ENCODE peak calls at places on chromosomes 3 and 15, in four cellular contexts. One of them, this sample, is unnamed.

GRCh38 chr15:77642019-77642418 is 9.3 kb upstream of the LINGO1 start:
- DNase-seq in A549: no peak
- DNase-seq in tibial nerve: no peak
- DNase-seq in transverse colon: no peak
- DNase-seq in this sample: no peak

GRCh38 chr3:153640689-153641308 is 478.8 kb downstream of the RAP2B start:
- DNase-seq in A549: no peak
- DNase-seq in tibial nerve: no peak
- DNase-seq in transverse colon: peak; percentile 85
- DNase-seq in this sample: no peak

GRCh38 chr15:28107111-28107893 is 8.2 kb upstream of the OCA2 start:
- DNase-seq in A549: no peak
- DNase-seq in tibial nerve: no peak
- DNase-seq in transverse colon: no peak
- DNase-seq in this sample: peak; percentile 33

GRCh38 chr3:99747915-99748314 is 69.7 kb upstream of the CMSS1 start:
- DNase-seq in A549: peak; percentile 11
- DNase-seq in tibial nerve: no peak
- DNase-seq in transverse colon: no peak
- DNase-seq in this sample: no peak

GRCh38 chr15:71559098-71559497 is 251.3 kb upstream of the NR2E3 start:
- DNase-seq in A549: no peak
- DNase-seq in tibial nerve: no peak
- DNase-seq in transverse colon: no peak
- DNase-seq in this sample: no peak

GRCh38 chr3:112531358-112531781 is 30.4 kb downstream of the ATG3 start:
- DNase-seq in A549: peak; percentile 38
- DNase-seq in tibial nerve: no peak
- DNase-seq in transverse colon: no peak
- DNase-seq in this sample: no peak

GRCh38 chr15:85597155-85597815 is 197.4 kb downstream of the KLHL25 start:
- DNase-seq in A549: no peak
- DNase-seq in tibial nerve: no peak
- DNase-seq in transverse colon: no peak
- DNase-seq in this sample: no peak

GRCh38 chr3:66472313-66473134 is 28.3 kb downstream of the LRIG1 start:
- DNase-seq in A549: peak; percentile 31
- DNase-seq in tibial nerve: no peak
- DNase-seq in transverse colon: peak; percentile 54
- DNase-seq in this sample: no peak

GRCh38 chr3:18812316-18812715 is 336.0 kb upstream of the KCNH8 start:
- DNase-seq in A549: no peak
- DNase-seq in tibial nerve: no peak
- DNase-seq in transverse colon: no peak
- DNase-seq in this sample: no peak

GRCh38 chr3:73228425-73228824 is 167.0 kb downstream of the EBLN2 start:
- DNase-seq in A549: no peak
- DNase-seq in tibial nerve: no peak
- DNase-seq in transverse colon: no peak
- DNase-seq in this sample: no peak

GRCh38 chr3:178880274-178880673 is 191.3 kb downstream of the ZMAT3 start:
- DNase-seq in A549: no peak
- DNase-seq in tibial nerve: no peak
- DNase-seq in transverse colon: no peak
- DNase-seq in this sample: no peak

GRCh38 chr15:56244237-56244810 is 645 bp upstream of the RFX7 start:
- DNase-seq in A549: peak; percentile 87
- DNase-seq in tibial nerve: no peak
- DNase-seq in transverse colon: peak; percentile 38
- DNase-seq in this sample: peak; percentile 46

GRCh38 chr15:57555270-57555669 is 36.4 kb upstream of the MYZAP start:
- DNase-seq in A549: no peak
- DNase-seq in tibial nerve: no peak
- DNase-seq in transverse colon: no peak
- DNase-seq in this sample: no peak

GRCh38 chr3:196502775-196503181 is 790 bp downstream of the RNF168 start:
- DNase-seq in A549: peak; percentile 39
- DNase-seq in tibial nerve: peak; percentile 28
- DNase-seq in transverse colon: peak; percentile 57
- DNase-seq in this sample: peak; percentile 66

GRCh38 chr3:173733029-173733652 is 335.6 kb downstream of the NLGN1 start:
- DNase-seq in A549: peak; percentile 16
- DNase-seq in tibial nerve: no peak
- DNase-seq in transverse colon: no peak
- DNase-seq in this sample: no peak

GRCh38 chr15:31024979-31025378 is 33.6 kb upstream of the MTMR10 start:
- DNase-seq in A549: no peak
- DNase-seq in tibial nerve: no peak
- DNase-seq in transverse colon: no peak
- DNase-seq in this sample: no peak

GRCh38 chr3:152556731-152557254 is 278.1 kb upstream of the P2RY1 start:
- DNase-seq in A549: peak; percentile 24
- DNase-seq in tibial nerve: no peak
- DNase-seq in transverse colon: no peak
- DNase-seq in this sample: peak; percentile 50

GRCh38 chr3:188431553-188431952 is 277.6 kb downstream of the LPP start:
- DNase-seq in A549: peak; percentile 65
- DNase-seq in tibial nerve: no peak
- DNase-seq in transverse colon: no peak
- DNase-seq in this sample: no peak

GRCh38 chr15:40092416-40093223 is 16.1 kb downstream of the BMF start:
- DNase-seq in A549: no peak
- DNase-seq in tibial nerve: peak; percentile 54
- DNase-seq in transverse colon: peak; percentile 74
- DNase-seq in this sample: peak; percentile 87

GRCh38 chr3:151631946-151632345 is 101.8 kb upstream of the AADACL2 start:
- DNase-seq in A549: no peak
- DNase-seq in tibial nerve: no peak
- DNase-seq in transverse colon: no peak
- DNase-seq in this sample: no peak

GRCh38 chr3:13040381-13041074 is 32.7 kb downstream of the IQSEC1 start:
- DNase-seq in A549: no peak
- DNase-seq in tibial nerve: no peak
- DNase-seq in transverse colon: peak; percentile 41
- DNase-seq in this sample: no peak

GRCh38 chr3:146625117-146625775 is 20.1 kb upstream of the PLSCR5 start:
- DNase-seq in A549: peak; percentile 2
- DNase-seq in tibial nerve: no peak
- DNase-seq in transverse colon: no peak
- DNase-seq in this sample: no peak

GRCh38 chr3:188749010-188749617 is 422.7 kb upstream of the TPRG1 start:
- DNase-seq in A549: peak; percentile 18
- DNase-seq in tibial nerve: no peak
- DNase-seq in transverse colon: peak; percentile 30
- DNase-seq in this sample: no peak

GRCh38 chr15:44593042-44593736 is 56.2 kb downstream of the EIF3J start:
- DNase-seq in A549: peak; percentile 11
- DNase-seq in tibial nerve: no peak
- DNase-seq in transverse colon: no peak
- DNase-seq in this sample: no peak

GRCh38 chr3:33001889-33002288 is 50.4 kb downstream of the CCR4 start:
- DNase-seq in A549: no peak
- DNase-seq in tibial nerve: no peak
- DNase-seq in transverse colon: no peak
- DNase-seq in this sample: no peak

GRCh38 chr15:68488290-68488689 is 56.3 kb upstream of the ITGA11 start:
- DNase-seq in A549: no peak
- DNase-seq in tibial nerve: no peak
- DNase-seq in transverse colon: no peak
- DNase-seq in this sample: no peak

GRCh38 chr15:66617137-66618090 is 51.6 kb upstream of the LCTL start:
- DNase-seq in A549: peak; percentile 48
- DNase-seq in tibial nerve: no peak
- DNase-seq in transverse colon: peak; percentile 66
- DNase-seq in this sample: peak; percentile 55

GRCh38 chr3:53145109-53146077 is 15.2 kb upstream of the RFT1 start:
- DNase-seq in A549: peak; percentile 60
- DNase-seq in tibial nerve: no peak
- DNase-seq in transverse colon: peak; percentile 81
- DNase-seq in this sample: no peak
- TF ChIP-seq EP300 in A549: no peak
- TF ChIP-seq EP300 in tibial nerve: no peak
- TF ChIP-seq EP300 in transverse colon: no peak
- TF ChIP-seq EP300 in this sample: no peak

GRCh38 chr15:29631076-29632070 is 190.9 kb downstream of the TJP1 start:
- DNase-seq in A549: no peak
- DNase-seq in tibial nerve: no peak
- DNase-seq in transverse colon: peak; percentile 54
- DNase-seq in this sample: no peak
- TF ChIP-seq CTCF in A549: no peak
- TF ChIP-seq CTCF in tibial nerve: no peak
- TF ChIP-seq CTCF in transverse colon: no peak
- TF ChIP-seq CTCF in this sample: no peak

GRCh38 chr3:128878556-128879124 is 780 bp upstream of the ACAD9 start:
- DNase-seq in A549: no peak
- DNase-seq in tibial nerve: no peak
- DNase-seq in transverse colon: peak; percentile 33
- DNase-seq in this sample: no peak

GRCh38 chr3:128878011-128878457 is 1.4 kb upstream of the ACAD9 start:
- DNase-seq in A549: no peak
- DNase-seq in tibial nerve: no peak
- DNase-seq in transverse colon: no peak
- DNase-seq in this sample: no peak

GRCh38 chr3:128881576-128881975 is 2.2 kb downstream of the ACAD9 start:
- DNase-seq in A549: no peak
- DNase-seq in tibial nerve: no peak
- DNase-seq in transverse colon: no peak
- DNase-seq in this sample: no peak

GRCh38 chr3:128879991-128880390 is 571 bp downstream of the ACAD9 start:
- DNase-seq in A549: no peak
- DNase-seq in tibial nerve: no peak
- DNase-seq in transverse colon: no peak
- DNase-seq in this sample: no peak

DNA sequence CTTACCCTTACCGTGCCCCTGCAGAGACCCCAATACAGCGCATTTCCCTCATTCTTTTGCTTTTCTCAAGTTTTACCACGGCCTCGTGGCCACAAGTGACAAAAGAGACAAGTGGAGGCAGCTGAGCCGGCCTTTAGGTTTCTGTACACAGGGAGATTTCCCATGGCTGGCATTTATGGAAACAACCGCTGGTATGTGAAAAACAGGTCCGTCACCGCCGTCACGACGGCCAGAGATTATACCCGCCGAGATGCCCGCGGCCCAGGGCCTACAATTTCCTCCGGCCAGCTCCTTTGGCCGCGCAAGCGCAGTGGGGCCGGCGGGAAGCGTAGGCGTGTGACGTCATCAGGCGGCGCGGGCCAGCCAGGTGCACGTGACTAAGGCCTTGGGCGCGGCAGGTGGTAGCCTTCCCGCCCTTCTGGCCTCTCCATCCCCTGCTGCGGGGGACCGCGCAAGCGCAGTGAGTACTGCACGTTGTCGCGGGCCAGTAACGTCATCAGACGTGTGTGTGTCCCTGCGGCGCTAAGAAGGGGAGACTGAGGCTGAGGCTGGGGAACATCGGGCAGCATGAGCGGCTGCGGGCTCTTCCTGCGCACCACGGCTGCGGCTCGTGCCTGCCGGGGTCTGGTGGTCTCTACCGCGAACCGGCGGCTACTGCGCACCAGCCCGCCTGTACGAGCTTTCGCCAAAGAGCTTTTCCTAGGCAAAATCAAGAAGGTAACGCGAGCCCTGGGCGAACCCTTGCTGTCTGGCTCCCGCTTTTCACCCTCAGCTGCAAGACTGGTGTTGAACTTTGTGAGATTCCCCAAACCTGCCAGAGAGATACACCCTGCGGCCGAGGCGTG is at the start of gene ACAD9:
- DNase-seq in A549: peak; percentile 98
- DNase-seq in tibial nerve: peak; percentile 95
- DNase-seq in transverse colon: peak; percentile 98
- DNase-seq in this sample: peak; percentile 98
- TF ChIP-seq POLR2A in A549: peak; percentile 56
- TF ChIP-seq POLR2A in tibial nerve: peak; percentile 96
- TF ChIP-seq POLR2A in transverse colon: peak; percentile 94
- TF ChIP-seq POLR2A in this sample: peak; percentile 97

GRCh38 chr15:78872972-78873795 is 494 bp downstream of the MORF4L1 start:
- DNase-seq in A549: peak; percentile 97
- DNase-seq in tibial nerve: peak; percentile 53
- DNase-seq in transverse colon: peak; percentile 86
- DNase-seq in this sample: peak; percentile 84
- TF ChIP-seq EP300 in A549: no peak
- TF ChIP-seq EP300 in tibial nerve: no peak
- TF ChIP-seq EP300 in transverse colon: no peak
- TF ChIP-seq EP300 in this sample: no peak

DNA sequence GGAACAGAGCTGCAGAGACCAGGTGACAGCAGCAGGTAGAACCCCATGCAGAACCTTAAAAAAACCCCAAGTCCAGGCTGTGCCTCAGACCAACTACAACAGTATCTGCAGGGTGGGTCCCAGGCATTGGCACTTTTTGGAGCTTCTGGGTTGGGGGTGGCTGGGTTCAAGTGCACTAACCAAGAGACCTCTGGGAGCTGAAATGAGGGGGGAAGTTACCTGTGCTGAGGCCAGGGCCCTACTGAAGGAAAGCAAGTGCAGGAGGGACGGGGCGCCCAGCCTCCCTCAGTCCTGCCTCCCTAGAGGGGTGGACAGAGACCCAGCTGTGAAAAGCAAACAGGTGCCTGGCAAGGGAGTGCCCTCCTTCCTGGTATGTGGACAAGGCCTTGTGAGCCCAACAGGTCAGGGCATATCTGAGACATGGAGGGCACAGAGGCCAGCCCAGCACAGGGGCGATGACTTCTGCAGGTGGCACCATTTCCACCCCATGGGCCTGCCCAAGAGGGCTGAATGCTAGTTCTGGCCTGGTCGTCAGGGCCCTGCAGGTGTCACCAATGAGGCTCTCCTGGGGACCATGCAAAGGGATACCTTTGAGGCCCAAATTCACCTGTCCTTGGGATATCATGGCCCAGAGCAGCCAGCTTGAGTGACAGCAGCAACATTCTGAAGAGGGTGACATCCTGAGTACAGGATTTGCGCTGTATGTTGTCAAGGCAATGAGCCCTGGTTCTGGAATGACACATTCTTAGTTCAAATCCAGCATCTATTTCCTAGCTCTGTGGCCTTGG is 18.7 kb downstream of the CTSH start:
- DNase-seq in A549: no peak
- DNase-seq in tibial nerve: no peak
- DNase-seq in transverse colon: no peak
- DNase-seq in this sample: no peak
- TF ChIP-seq CTCF in A549: no peak
- TF ChIP-seq CTCF in tibial nerve: no peak
- TF ChIP-seq CTCF in transverse colon: no peak
- TF ChIP-seq CTCF in this sample: no peak

DNA sequence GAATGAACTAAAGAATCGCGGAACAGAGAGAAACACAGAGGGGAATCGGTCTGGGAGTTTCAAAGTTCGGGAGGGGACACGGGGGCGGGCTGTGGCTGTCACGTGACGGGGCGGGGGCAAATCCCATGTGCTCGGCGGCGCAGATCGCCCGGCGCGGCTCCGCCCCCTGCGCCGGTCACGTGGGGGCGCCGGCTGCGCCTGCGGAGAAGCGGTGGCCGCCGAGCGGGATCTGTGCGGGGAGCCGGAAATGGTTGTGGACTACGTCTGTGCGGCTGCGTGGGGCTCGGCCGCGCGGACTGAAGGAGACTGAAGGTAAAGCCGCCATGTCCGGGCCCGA is at the start of gene EIF4G1:
- DNase-seq in A549: peak; percentile 93
- DNase-seq in tibial nerve: peak; percentile 92
- DNase-seq in transverse colon: peak; percentile 96
- DNase-seq in this sample: peak; percentile 95
- TF ChIP-seq POLR2A in A549: peak; percentile 44
- TF ChIP-seq POLR2A in tibial nerve: no peak
- TF ChIP-seq POLR2A in transverse colon: peak; percentile 47
- TF ChIP-seq POLR2A in this sample: peak; percentile 61